ENCODE peak calls at places on chromosome 2, in four cellular contexts. One of them, this sample, is unnamed.

GRCh38 chr2:25334482-25334881 is 7.2 kb downstream of the DNMT3A start:
- DNase-seq in left lung: no peak
- DNase-seq in foreskin fibroblast: no peak
- DNase-seq in cardiac muscle cell: no peak
- DNase-seq in this sample: no peak

GRCh38 chr2:156601840-156602551 is 165.8 kb downstream of the GPD2 start:
- DNase-seq in left lung: no peak
- DNase-seq in foreskin fibroblast: no peak
- DNase-seq in cardiac muscle cell: no peak
- DNase-seq in this sample: no peak

GRCh38 chr2:139218181-139218580 is 438.0 kb upstream of the NXPH2 start:
- DNase-seq in left lung: no peak
- DNase-seq in foreskin fibroblast: no peak
- DNase-seq in cardiac muscle cell: no peak
- DNase-seq in this sample: no peak

GRCh38 chr2:62455957-62456692 is 49.9 kb downstream of the TMEM17 start:
- DNase-seq in left lung: no peak
- DNase-seq in foreskin fibroblast: no peak
- DNase-seq in cardiac muscle cell: no peak
- DNase-seq in this sample: no peak

GRCh38 chr2:19059076-19059475 is 299.3 kb downstream of the OSR1 start:
- DNase-seq in left lung: no peak
- DNase-seq in foreskin fibroblast: no peak
- DNase-seq in cardiac muscle cell: no peak
- DNase-seq in this sample: no peak

GRCh38 chr2:128834853-128835252 is 516.2 kb upstream of the HS6ST1 start:
- DNase-seq in left lung: peak; percentile 60
- DNase-seq in foreskin fibroblast: no peak
- DNase-seq in cardiac muscle cell: no peak
- DNase-seq in this sample: no peak

GRCh38 chr2:121902616-121903015 is 147.2 kb downstream of the TSN start:
- DNase-seq in left lung: no peak
- DNase-seq in foreskin fibroblast: no peak
- DNase-seq in cardiac muscle cell: no peak
- DNase-seq in this sample: no peak

GRCh38 chr2:201132518-201132917 is 16.6 kb downstream of the CFLAR start:
- DNase-seq in left lung: no peak
- DNase-seq in foreskin fibroblast: no peak
- DNase-seq in cardiac muscle cell: no peak
- DNase-seq in this sample: peak; percentile 78

GRCh38 chr2:186484062-186484735 is 1.9 kb upstream of the ZC3H15 start:
- DNase-seq in left lung: no peak
- DNase-seq in foreskin fibroblast: no peak
- DNase-seq in cardiac muscle cell: no peak
- DNase-seq in this sample: peak; percentile 9

GRCh38 chr2:207274541-207274940 is 108.8 kb upstream of the KLF7 start:
- DNase-seq in left lung: no peak
- DNase-seq in foreskin fibroblast: no peak
- DNase-seq in cardiac muscle cell: no peak
- DNase-seq in this sample: no peak

GRCh38 chr2:48589170-48589767 is 28.4 kb upstream of the GTF2A1L start:
- DNase-seq in left lung: no peak
- DNase-seq in foreskin fibroblast: no peak
- DNase-seq in cardiac muscle cell: peak; percentile 66
- DNase-seq in this sample: peak; percentile 11

GRCh38 chr2:205848601-205849000 is 166.3 kb downstream of the NRP2 start:
- DNase-seq in left lung: no peak
- DNase-seq in foreskin fibroblast: peak; percentile 22
- DNase-seq in cardiac muscle cell: peak; percentile 69
- DNase-seq in this sample: no peak

GRCh38 chr2:101577173-101577572 is 102.3 kb upstream of the RFX8 start:
- DNase-seq in left lung: no peak
- DNase-seq in foreskin fibroblast: no peak
- DNase-seq in cardiac muscle cell: no peak
- DNase-seq in this sample: no peak
- H3K4me3 ChIP-seq in left lung: no peak overlapping the region
- H3K4me3 ChIP-seq in foreskin fibroblast: no peak overlapping the region
- H3K4me3 ChIP-seq in cardiac muscle cell: no peak overlapping the region
- H3K4me3 ChIP-seq in this sample: no peak overlapping the region

DNA sequence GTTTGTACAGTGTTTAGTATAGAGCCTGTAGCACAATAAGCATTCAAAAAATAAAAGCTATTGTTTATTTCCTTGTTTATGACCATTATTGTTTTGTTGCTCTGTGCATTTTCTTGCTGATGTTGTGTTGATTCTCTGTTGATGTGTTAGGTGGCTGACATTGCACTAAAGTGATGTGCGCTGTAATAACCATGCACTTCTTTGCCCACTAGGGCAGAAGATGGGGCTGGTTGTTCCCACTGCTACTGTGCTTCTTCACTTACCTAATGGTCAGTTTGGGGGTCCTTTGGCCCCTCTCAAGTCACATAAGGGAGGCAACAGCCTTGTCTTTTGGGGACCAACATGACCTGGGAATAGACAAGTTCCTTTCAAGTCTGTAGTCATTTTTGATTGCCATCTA is 6.0 kb downstream of the SCG2 start:
- DNase-seq in left lung: no peak
- DNase-seq in foreskin fibroblast: no peak
- DNase-seq in cardiac muscle cell: no peak
- DNase-seq in this sample: no peak
- TF ChIP-seq CTCF in left lung: no peak
- TF ChIP-seq CTCF in foreskin fibroblast: no peak
- TF ChIP-seq CTCF in cardiac muscle cell: no peak
- TF ChIP-seq CTCF in this sample: no peak

DNA sequence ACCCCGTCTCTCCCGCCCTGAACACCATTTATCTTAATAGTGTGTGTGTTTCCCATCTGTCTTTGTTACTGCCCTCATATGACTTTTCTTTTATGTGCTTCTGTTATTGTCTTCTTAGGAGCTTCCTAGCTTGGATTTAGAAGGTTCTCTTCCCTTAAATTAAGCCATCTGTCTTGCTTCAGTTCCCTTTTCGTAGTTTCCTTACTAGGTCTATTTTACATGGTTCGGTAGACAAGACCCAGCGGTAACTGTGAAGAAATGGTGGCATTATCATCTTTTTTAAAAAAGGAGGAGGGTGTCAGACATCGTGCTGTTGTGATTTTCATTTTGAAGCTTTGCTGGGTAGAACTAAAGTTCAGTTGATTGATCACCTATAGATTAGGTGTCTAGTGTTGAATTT is 10.3 kb downstream of the NCK2 start:
- DNase-seq in left lung: no peak
- DNase-seq in foreskin fibroblast: no peak
- DNase-seq in cardiac muscle cell: no peak
- DNase-seq in this sample: peak; percentile 39
- H3K4me3 ChIP-seq in left lung: no peak overlapping the region
- H3K4me3 ChIP-seq in foreskin fibroblast: no peak overlapping the region
- H3K4me3 ChIP-seq in cardiac muscle cell: no peak overlapping the region
- H3K4me3 ChIP-seq in this sample: peak overlapping the region; percentile 38

GRCh38 chr2:33069894-33070651 is 123.3 kb downstream of the LTBP1 start:
- DNase-seq in left lung: no peak
- DNase-seq in foreskin fibroblast: peak; percentile 98
- DNase-seq in cardiac muscle cell: peak; percentile 95
- DNase-seq in this sample: peak; percentile 46
- TF ChIP-seq CTCF in left lung: no peak
- TF ChIP-seq CTCF in foreskin fibroblast: no peak
- TF ChIP-seq CTCF in cardiac muscle cell: no peak
- TF ChIP-seq CTCF in this sample: no peak

GRCh38 chr2:66440011-66440542 is 5.2 kb downstream of the MEIS1 start:
- DNase-seq in left lung: peak; percentile 36
- DNase-seq in foreskin fibroblast: peak; percentile 31
- DNase-seq in cardiac muscle cell: peak; percentile 60
- DNase-seq in this sample: no peak
- H3K4me3 ChIP-seq in left lung: peak overlapping the region; percentile 56
- H3K4me3 ChIP-seq in foreskin fibroblast: peak overlapping the region; percentile 79
- H3K4me3 ChIP-seq in cardiac muscle cell: peak overlapping the region; percentile 94
- H3K4me3 ChIP-seq in this sample: no peak overlapping the region

GRCh38 chr2:7672685-7673071 is 755.5 kb downstream of the RNF144A start:
- DNase-seq in left lung: no peak
- DNase-seq in foreskin fibroblast: no peak
- DNase-seq in cardiac muscle cell: no peak
- DNase-seq in this sample: no peak

GRCh38 chr2:7674606-7675005 is 757.4 kb downstream of the RNF144A start:
- DNase-seq in left lung: no peak
- DNase-seq in foreskin fibroblast: peak; percentile 4
- DNase-seq in cardiac muscle cell: no peak
- DNase-seq in this sample: no peak

GRCh38 chr2:7673843-7674242 is 756.6 kb downstream of the RNF144A start:
- DNase-seq in left lung: no peak
- DNase-seq in foreskin fibroblast: no peak
- DNase-seq in cardiac muscle cell: no peak
- DNase-seq in this sample: no peak

GRCh38 chr2:7673101-7673500 is 755.9 kb downstream of the RNF144A start:
- DNase-seq in left lung: no peak
- DNase-seq in foreskin fibroblast: no peak
- DNase-seq in cardiac muscle cell: no peak
- DNase-seq in this sample: no peak

GRCh38 chr2:7676714-7677113 is 759.5 kb downstream of the RNF144A start:
- DNase-seq in left lung: no peak
- DNase-seq in foreskin fibroblast: no peak
- DNase-seq in cardiac muscle cell: no peak
- DNase-seq in this sample: no peak
- TF ChIP-seq CTCF in left lung: no peak
- TF ChIP-seq CTCF in foreskin fibroblast: no peak
- TF ChIP-seq CTCF in cardiac muscle cell: no peak
- TF ChIP-seq CTCF in this sample: no peak

GRCh38 chr2:160205511-160205910 is 5.4 kb upstream of the ITGB6 start:
- DNase-seq in left lung: no peak
- DNase-seq in foreskin fibroblast: peak; percentile 97
- DNase-seq in cardiac muscle cell: peak; percentile 81
- DNase-seq in this sample: no peak
- H3K4me3 ChIP-seq in left lung: no peak overlapping the region
- H3K4me3 ChIP-seq in foreskin fibroblast: no peak overlapping the region
- H3K4me3 ChIP-seq in cardiac muscle cell: no peak overlapping the region
- H3K4me3 ChIP-seq in this sample: no peak overlapping the region

This sample was measured in GM12865.